ENCODE peak calls at places on chromosomes 16 and 17, in six cellular contexts. O is stomach, V is IMR-90, E is adrenal gland, M is transverse colon, C is upper lobe of left lung. T is an unnamed sample. For H3K4me1, the result is how much of the 10 kb centered on the place peaks cover.

GRCh38 chr17:47934856-47935255 is 6.5 kb upstream of the PNPO start:
- DNase-seq in E (no peak), M (no peak), V (peak), O (no peak), C (no peak), T (no peak)

GRCh38 chr17:39209317-39210092 is 9.4 kb downstream of the RPL19 start:
- DNase-seq in O (peak), V (peak), M (peak), C (peak), E (peak), T (peak)

GRCh38 chr17:66405836-66406679 is 103.6 kb downstream of the PRKCA start:
- DNase-seq in V (no peak), M (no peak), E (peak), O (no peak), C (no peak), T (no peak)

GRCh38 chr16:49828545-49829267 is 27.2 kb downstream of the ZNF423 start:
- DNase-seq in O (no peak), V (no peak), C (no peak), M (no peak), E (no peak), T (no peak)

GRCh38 chr17:6420173-6420641 is 14.7 kb downstream of the AIPL1 start:
- DNase-seq in E (no peak), V (peak), M (no peak), C (no peak), O (no peak), T (no peak)

GRCh38 chr17:60135160-60135950 is 14.4 kb upstream of the CA4 start:
- DNase-seq in E (peak), O (peak), M (peak), C (peak), V (peak), T (peak)

GRCh38 chr17:40536731-40537171 is 28.5 kb downstream of the CCR7 start:
- DNase-seq in E (peak), V (peak), O (no peak), M (no peak), C (no peak), T (peak)

GRCh38 chr17:29742210-29742513 is 119.5 kb upstream of the CORO6 start:
- DNase-seq in C (no peak), E (no peak), M (no peak), V (no peak), O (no peak), T (no peak)

GRCh38 chr17:3762922-3763776 is 37.8 kb downstream of the ITGAE start:
- DNase-seq in E (no peak), C (no peak), M (no peak), V (no peak), O (no peak), T (no peak)

GRCh38 chr16:4376126-4376819 is 4.6 kb downstream of the VASN start:
- DNase-seq in C (peak), E (peak), M (peak), V (peak), O (peak), T (peak)

GRCh38 chr17:80881321-80881720 is 110.3 kb upstream of the CHMP6 start:
- DNase-seq in V (no peak), C (no peak), O (no peak), M (no peak), E (no peak), T (no peak)

GRCh38 chr17:80878876-80879722 is 112.5 kb upstream of the CHMP6 start:
- DNase-seq in O (no peak), M (no peak), C (no peak), E (peak), V (no peak), T (no peak)

GRCh38 chr17:80877829-80878303 is 113.8 kb upstream of the CHMP6 start:
- DNase-seq in E (peak), O (no peak), C (no peak), M (peak), V (no peak), T (no peak)

GRCh38 chr17:80880650-80880989 is 111.0 kb upstream of the CHMP6 start:
- DNase-seq in E (no peak), V (no peak), M (no peak), O (no peak), C (no peak), T (no peak)

DNA sequence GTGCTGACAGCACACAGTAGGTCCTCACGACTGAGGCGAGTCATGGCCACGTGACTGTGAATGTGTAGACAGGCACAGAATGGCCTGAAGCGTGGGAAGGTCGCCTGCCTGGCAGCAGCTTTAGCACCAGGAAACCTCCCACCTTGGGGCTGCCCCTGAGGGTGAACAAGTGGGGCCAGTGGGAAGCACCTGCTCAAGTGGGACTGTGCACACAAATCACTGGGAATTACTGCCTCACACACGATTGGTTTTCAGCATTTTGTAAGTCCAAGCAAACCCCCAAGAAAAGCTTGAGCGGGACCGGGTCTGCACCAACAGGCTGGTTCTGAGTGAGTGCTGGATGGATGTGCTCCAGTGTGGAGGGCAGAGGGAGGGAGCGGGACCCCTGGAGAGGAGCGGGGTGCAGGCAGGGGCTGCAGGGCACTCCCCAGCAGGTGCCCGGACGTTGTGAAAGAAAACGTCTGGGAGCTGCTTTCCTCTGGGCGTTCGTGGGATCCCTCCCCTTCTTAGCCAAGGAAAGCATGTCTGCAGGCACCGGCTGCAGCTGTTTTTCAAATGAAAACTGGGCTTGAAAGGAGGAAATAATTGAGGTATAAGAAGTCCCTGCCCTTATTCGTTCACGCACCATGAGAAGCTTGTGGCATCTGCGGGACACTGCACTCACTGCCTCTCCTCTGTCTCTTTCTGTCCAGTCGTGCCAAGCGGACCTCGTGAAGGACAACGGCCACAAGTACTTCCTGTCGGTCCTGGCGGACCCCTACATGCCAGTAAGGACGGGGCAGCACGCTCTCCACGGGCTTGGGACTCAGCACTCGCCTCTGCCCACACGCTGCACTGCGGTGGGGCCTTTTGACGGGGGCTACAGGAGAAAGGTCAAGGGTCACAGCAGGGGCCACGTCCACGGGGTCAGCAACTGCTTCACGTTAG is 111.7 kb upstream of the CHMP6 start:
- DNase-seq in E (no peak), C (peak), M (no peak), V (no peak), O (no peak), T (no peak)
- H3K4me1 ChIP-seq in E (under half), C (under half), M (under half), V (under half), O (under half), T (under half)

DNA sequence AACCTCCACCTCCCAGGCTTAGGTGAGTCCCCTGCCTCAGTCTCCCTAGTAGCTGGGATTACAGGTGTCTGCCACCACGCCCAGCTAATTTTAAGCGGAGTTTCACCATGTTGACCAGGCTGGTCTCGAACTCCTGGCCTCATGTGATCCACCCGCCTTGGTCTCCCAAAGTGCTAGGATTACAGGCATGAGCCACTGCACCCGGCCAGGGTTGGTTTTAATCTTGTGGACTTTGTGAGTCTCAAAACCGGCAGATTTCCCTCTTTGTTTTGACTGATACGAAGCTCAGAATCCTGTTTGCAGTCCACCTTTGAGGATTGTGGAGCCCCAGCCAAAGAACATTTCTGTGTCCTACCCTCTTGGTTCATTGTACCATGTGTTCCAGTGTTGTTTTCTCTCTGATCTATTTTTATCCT is 16.4 kb upstream of the CPSF4L start:
- DNase-seq in O (peak), C (no peak), V (no peak), E (peak), M (no peak), T (peak)
- H3K27ac ChIP-seq in O (peak), C (peak), V (no peak), E (peak), M (peak), T (peak)

GRCh38 chr17:17671369-17672119 is 9.7 kb upstream of the RAI1 start:
- DNase-seq in O (no peak), V (no peak), C (no peak), E (no peak), M (no peak), T (no peak)

GRCh38 chr17:17668358-17668757 is 12.9 kb upstream of the RAI1 start:
- DNase-seq in M (no peak), V (no peak), E (no peak), C (no peak), O (no peak), T (no peak)

GRCh38 chr17:17669081-17669850 is 12.0 kb upstream of the RAI1 start:
- DNase-seq in M (no peak), C (no peak), O (no peak), V (peak), E (no peak), T (no peak)

GRCh38 chr17:17670701-17671319 is 10.4 kb upstream of the RAI1 start:
- DNase-seq in C (no peak), E (no peak), O (no peak), V (no peak), M (no peak), T (no peak)

GRCh38 chr17:17669851-17670232 is 11.4 kb upstream of the RAI1 start:
- DNase-seq in V (no peak), C (no peak), E (no peak), O (no peak), M (no peak), T (no peak)
- TF ChIP-seq POLR2A in V (no peak), C (no peak), E (no peak), O (no peak), M (no peak), T (no peak)

GRCh38 chr16:84753412-84754325 is 53.9 kb downstream of the USP10 start:
- DNase-seq in O (no peak), M (no peak), V (no peak), E (peak), C (no peak), T (no peak)

GRCh38 chr16:84754353-84754856 is 54.6 kb downstream of the USP10 start:
- DNase-seq in C (no peak), V (peak), E (peak), M (peak), O (peak), T (peak)

GRCh38 chr16:84751947-84752346 is 52.1 kb downstream of the USP10 start:
- DNase-seq in C (no peak), M (no peak), O (no peak), E (no peak), V (no peak), T (no peak)

GRCh38 chr16:84751241-84751640 is 51.4 kb downstream of the USP10 start:
- DNase-seq in E (no peak), C (no peak), M (peak), V (no peak), O (no peak), T (no peak)

DNA sequence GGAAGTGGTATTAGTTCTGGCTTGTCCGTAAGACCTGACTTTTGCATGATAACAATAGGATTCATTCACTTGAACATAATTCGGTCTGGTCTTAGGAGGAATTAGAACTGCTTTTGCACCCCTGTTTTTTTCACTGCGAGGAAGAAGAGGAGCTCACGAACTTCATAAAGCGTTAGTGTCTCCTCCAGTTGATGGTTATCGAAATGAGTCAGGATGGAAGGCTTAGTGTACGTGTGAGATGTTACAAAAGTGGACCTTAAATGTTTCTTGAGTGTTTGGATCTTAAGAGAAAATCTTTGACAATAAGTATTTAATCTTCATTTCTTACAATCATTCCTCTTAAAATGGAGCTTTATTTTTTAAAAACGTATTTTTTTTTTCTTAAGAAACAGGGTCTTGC is 52.8 kb downstream of the USP10 start:
- DNase-seq in E (no peak), M (no peak), C (no peak), V (no peak), O (no peak), T (no peak)
- H3K4me1 ChIP-seq in E (under half), M (under half), C (under half), V (under half), O (under half), T (under half)

GRCh38 chr16:54028013-54028412 is 258.6 kb downstream of the IRX3 start:
- DNase-seq in V (no peak), O (no peak), M (no peak), E (no peak), C (no peak), T (no peak)

GRCh38 chr16:54031107-54031760 is 255.4 kb downstream of the IRX3 start:
- DNase-seq in M (no peak), V (no peak), E (no peak), O (no peak), C (no peak), T (no peak)

GRCh38 chr16:54027126-54027922 is 259.3 kb downstream of the IRX3 start:
- DNase-seq in C (no peak), M (no peak), O (no peak), V (peak), E (no peak), T (no peak)

GRCh38 chr16:54033747-54034146 is 252.8 kb downstream of the IRX3 start:
- DNase-seq in O (no peak), C (no peak), M (no peak), V (no peak), E (no peak), T (no peak)

GRCh38 chr16:54030451-54030850 is 256.1 kb downstream of the IRX3 start:
- DNase-seq in C (no peak), E (no peak), V (no peak), O (no peak), M (no peak), T (no peak)
- H3K27ac ChIP-seq in C (no peak), E (no peak), V (no peak), O (no peak), M (no peak), T (no peak)

DNA sequence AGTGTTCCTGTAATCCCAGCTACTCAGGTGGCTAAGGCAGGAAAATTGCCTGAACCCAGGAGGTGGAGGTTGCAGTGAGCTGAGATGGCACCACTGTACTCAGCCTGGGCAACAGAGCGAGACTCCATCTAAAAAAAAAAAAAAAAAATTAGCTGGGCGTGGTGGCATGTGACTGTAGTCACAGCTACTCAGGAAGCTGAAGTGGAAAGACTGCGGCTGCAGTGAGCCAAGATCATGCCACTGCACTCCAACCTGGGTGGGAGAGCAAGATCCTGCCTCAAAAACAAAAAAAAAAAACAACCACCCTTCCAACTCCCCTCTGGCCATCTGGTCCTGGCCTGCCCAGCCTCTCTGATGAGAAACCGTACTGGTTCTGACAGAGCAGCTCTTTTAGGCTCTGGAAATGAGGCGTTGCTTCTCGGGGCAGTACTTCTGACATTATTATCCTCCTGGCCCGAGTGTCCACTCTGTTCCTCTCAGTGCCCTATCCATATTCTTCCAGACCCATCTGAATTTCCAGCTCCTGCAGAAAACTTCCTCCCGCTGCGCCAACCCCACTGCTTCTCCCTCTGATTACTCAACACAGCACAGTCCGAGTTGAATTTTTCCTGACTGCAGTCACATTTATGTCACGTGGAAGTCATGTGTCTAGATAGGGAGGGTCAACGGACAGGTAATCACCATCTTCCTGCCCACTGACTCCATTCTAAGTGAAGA is 13.3 kb downstream of the GGA2 start:
- DNase-seq in E (peak), C (no peak), M (no peak), O (no peak), V (peak), T (peak)
- TF ChIP-seq POLR2A in E (no peak), C (no peak), M (no peak), O (no peak), V (no peak), T (peak)

GRCh38 chr16:15778204-15778743 is 78.6 kb downstream of the MYH11 start:
- DNase-seq in E (no peak), V (no peak), C (no peak), M (no peak), O (no peak), T (no peak)
- H3K4me1 ChIP-seq in E (under half), V (under half), C (under half), M (under half), O (under half), T (under half)